ENCODE peak calls at places on chromosome 11, in six cellular contexts. C is A549, U is endothelial cell of umbilical vein, O is HepG2, P is K562, K is GM12878. J is an unnamed sample.

GRCh38 chr11:62608776-62609175 is 3.8 kb downstream of the EML3 start:
- DNase-seq in U (no peak), O (no peak), K (no peak), P (no peak), C (no peak), J (no peak)

GRCh38 chr11:28490763-28491382 is 382.7 kb downstream of the METTL15 start:
- DNase-seq in K (no peak), P (no peak), U (no peak), C (no peak), O (no peak), J (no peak)

GRCh38 chr11:74307409-74307808 is 4.0 kb downstream of the P4HA3 start:
- DNase-seq in P (no peak), C (no peak), U (peak), K (no peak), O (no peak), J (no peak)

GRCh38 chr11:105282658-105283057 is 143.1 kb upstream of the CARD18 start:
- DNase-seq in C (no peak), O (no peak), U (no peak), K (no peak), P (no peak), J (no peak)

GRCh38 chr11:28860898-28861297 is 752.7 kb downstream of the METTL15 start:
- DNase-seq in U (peak), O (no peak), P (no peak), C (peak), K (no peak), J (peak)

GRCh38 chr11:94800394-94800793 is 32.2 kb downstream of the AMOTL1 start:
- DNase-seq in P (no peak), C (no peak), O (no peak), K (no peak), U (no peak), J (no peak)

GRCh38 chr11:119832536-119832935 is 103.5 kb upstream of the NECTIN1 start:
- DNase-seq in P (no peak), U (no peak), C (no peak), O (peak), K (no peak), J (no peak)

GRCh38 chr11:103929168-103929903 is 107.1 kb upstream of the DDI1 start:
- DNase-seq in C (no peak), U (no peak), O (no peak), P (no peak), K (peak), J (no peak)

GRCh38 chr11:117523680-117524079 is 196.0 kb downstream of the CEP164 start:
- DNase-seq in K (no peak), U (no peak), O (no peak), P (no peak), C (no peak), J (no peak)

GRCh38 chr11:20249313-20249873 is 89.1 kb upstream of the DBX1 start:
- DNase-seq in P (no peak), C (no peak), O (no peak), U (no peak), K (no peak), J (no peak)

GRCh38 chr11:72528121-72528520 is 93.8 kb upstream of the CLPB start:
- DNase-seq in O (no peak), U (no peak), P (no peak), K (no peak), C (no peak), J (no peak)

GRCh38 chr11:15370774-15371173 is 256.1 kb downstream of the INSC start:
- DNase-seq in C (no peak), U (no peak), O (no peak), K (no peak), P (no peak), J (no peak)

GRCh38 chr11:47220401-47220821 is 5.6 kb downstream of the DDB2 start:
- DNase-seq in O (peak), C (no peak), K (no peak), U (peak), P (peak), J (no peak)

GRCh38 chr11:45794169-45794568 is 10.8 kb upstream of the SLC35C1 start:
- DNase-seq in K (no peak), P (no peak), U (no peak), O (no peak), C (no peak), J (no peak)

GRCh38 chr11:103609117-103610066 is 427.0 kb upstream of the DDI1 start:
- DNase-seq in C (peak), U (peak), K (no peak), P (no peak), O (no peak), J (no peak)

GRCh38 chr11:12671378-12671777 is 2.8 kb upstream of the TEAD1 start:
- DNase-seq in K (no peak), O (no peak), P (no peak), U (no peak), C (no peak), J (no peak)

GRCh38 chr11:76768091-76769047 is 14.8 kb upstream of the TSKU start:
- DNase-seq in C (no peak), U (peak), O (peak), K (no peak), P (no peak), J (peak)

GRCh38 chr11:110763249-110764011 is 51.2 kb upstream of the ARHGAP20 start:
- DNase-seq in P (no peak), K (no peak), C (no peak), O (peak), U (peak), J (no peak)

GRCh38 chr11:123429336-123429735 is 733 bp upstream of the GRAMD1B start:
- DNase-seq in O (no peak), P (no peak), C (no peak), U (no peak), K (no peak), J (no peak)

GRCh38 chr11:9344046-9344680 is 29.8 kb upstream of the TMEM41B start:
- DNase-seq in U (no peak), P (no peak), O (peak), K (no peak), C (no peak), J (peak)

GRCh38 chr11:134537296-134537695 is 125.3 kb upstream of the B3GAT1 start:
- DNase-seq in C (no peak), P (no peak), U (no peak), O (no peak), K (no peak), J (no peak)

GRCh38 chr11:69906453-69906907 is 87.3 kb upstream of the FGF3 start:
- DNase-seq in U (no peak), C (no peak), O (no peak), P (no peak), K (no peak), J (no peak)

GRCh38 chr11:37142591-37142990 is 544.6 kb upstream of the RAG2 start:
- DNase-seq in P (no peak), U (no peak), O (no peak), K (no peak), C (no peak), J (no peak)

GRCh38 chr11:556857-557256 is 3.7 kb downstream of the LMNTD2 start:
- DNase-seq in C (no peak), P (no peak), O (no peak), U (no peak), K (no peak), J (no peak)

DNA sequence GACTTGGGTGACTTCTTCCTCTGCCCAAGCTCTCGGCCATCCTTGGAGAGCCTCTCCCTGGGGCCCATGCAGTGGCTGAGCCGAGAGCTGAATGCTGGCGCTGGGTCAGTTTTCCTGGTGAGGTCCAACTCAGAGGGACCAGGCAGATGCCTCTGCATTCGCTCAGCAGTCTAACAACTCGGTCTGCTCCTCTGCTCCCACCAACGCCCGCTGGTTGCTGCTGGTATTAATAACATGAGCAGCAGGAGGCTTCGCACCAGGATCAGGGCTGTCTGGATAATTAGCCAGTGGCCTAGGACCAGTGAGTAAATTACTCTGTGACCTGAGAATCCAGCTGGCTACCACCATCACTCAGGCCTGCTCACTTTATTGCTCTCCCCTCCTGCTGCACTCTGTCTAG is 77.7 kb upstream of the FAM181B start:
- DNase-seq in O (no peak), P (no peak), U (no peak), K (no peak), C (no peak), J (no peak)
- TF ChIP-seq MYC in O (no peak), P (no peak), U (no peak), K (no peak), C (no peak), J (no peak)

GRCh38 chr11:17171342-17171741 is 36.4 kb downstream of the PIK3C2A start:
- DNase-seq in P (no peak), U (peak), K (no peak), O (no peak), C (no peak), J (no peak)

GRCh38 chr11:17173332-17173731 is 34.5 kb downstream of the PIK3C2A start:
- DNase-seq in U (no peak), P (no peak), K (no peak), O (no peak), C (no peak), J (no peak)

GRCh38 chr11:17169876-17170275 is 37.9 kb downstream of the PIK3C2A start:
- DNase-seq in P (no peak), K (no peak), O (no peak), C (no peak), U (no peak), J (no peak)

GRCh38 chr11:17171916-17172315 is 35.9 kb downstream of the PIK3C2A start:
- DNase-seq in P (no peak), O (no peak), K (no peak), C (no peak), U (no peak), J (no peak)
- TF ChIP-seq MYC in P (no peak), O (no peak), K (no peak), C (no peak), U (no peak), J (no peak)

DNA sequence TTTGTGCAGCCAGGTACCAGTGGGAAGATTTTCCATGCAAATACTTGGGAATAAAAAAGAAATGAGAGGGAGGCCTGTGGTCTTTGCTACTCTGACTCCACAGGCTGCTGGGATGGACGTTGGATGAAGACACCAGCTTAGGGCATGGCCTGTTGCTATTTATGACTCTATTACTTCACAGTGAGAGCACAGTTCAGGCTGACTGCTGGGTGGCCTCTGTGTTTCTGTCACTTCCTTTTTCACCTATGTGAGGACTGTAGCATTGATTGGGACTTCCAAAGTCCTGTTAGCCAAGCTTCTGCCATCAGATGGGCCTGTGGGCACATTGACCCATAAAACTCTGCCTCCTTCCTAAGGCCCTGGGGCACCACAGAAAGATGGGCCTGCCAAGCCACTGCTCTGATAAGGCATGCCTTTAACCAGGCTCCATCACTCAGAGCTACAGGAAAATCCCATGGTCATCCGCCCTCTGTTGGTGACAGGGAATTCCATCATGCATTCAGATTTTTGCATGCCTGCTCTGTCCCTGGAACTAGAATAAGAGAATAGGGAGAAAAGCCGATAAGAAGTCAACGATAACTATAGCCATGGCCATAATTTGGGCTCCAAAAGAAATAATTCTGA is 64.6 kb downstream of the KCNJ1 start:
- DNase-seq in P (no peak), U (peak), O (no peak), K (no peak), C (peak), J (no peak)
- TF ChIP-seq MYC in P (no peak), U (no peak), O (no peak), K (no peak), C (no peak), J (no peak)

GRCh38 chr11:126079640-126080205 is 17.1 kb upstream of the CDON start:
- DNase-seq in U (no peak), P (no peak), O (peak), K (no peak), C (no peak), J (no peak)

GRCh38 chr11:126081915-126082250 is 19.2 kb upstream of the CDON start:
- DNase-seq in P (no peak), O (no peak), K (no peak), C (no peak), U (no peak), J (no peak)

GRCh38 chr11:126083829-126084607 is 21.4 kb upstream of the CDON start:
- DNase-seq in K (no peak), U (no peak), O (no peak), P (no peak), C (no peak), J (no peak)

GRCh38 chr11:126082251-126083109 is 19.8 kb upstream of the CDON start:
- DNase-seq in O (no peak), P (no peak), C (no peak), U (no peak), K (no peak), J (no peak)

DNA sequence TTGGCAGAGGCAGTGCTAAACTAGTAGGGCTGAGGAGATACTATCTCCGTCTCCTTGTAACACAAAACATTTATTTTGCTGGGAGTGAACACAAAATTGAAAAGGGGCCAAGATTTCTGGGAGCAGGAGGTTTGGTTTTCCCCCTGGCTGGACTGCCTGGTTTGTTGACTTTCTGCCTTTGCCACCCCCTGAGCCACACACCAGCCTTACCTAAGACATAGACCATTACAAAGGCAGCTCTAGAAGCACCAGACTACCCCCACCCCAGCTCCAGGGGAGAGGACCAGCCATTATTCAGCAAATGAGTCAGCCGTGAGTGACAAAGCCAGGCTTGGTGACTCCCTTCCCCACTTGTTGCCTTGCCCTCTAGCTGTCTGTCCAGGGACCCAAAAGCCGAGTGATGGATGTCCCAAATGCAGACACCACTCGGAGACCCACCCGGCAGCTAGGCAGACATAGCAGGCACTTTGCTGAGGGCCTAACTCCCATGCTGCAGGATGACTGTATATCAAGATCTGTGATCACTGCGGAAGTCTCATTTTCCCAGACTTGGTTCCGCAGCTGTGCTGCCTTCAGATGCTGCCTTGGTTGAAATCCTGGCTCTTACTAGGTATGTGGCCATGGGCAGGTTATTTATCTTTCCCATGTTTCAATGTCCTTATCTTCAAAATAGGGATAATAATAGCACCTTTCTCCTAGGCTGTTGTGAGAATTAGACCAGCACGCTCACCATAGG is 17.7 kb upstream of the CDON start:
- DNase-seq in C (no peak), K (no peak), U (no peak), P (no peak), O (no peak), J (no peak)
- TF ChIP-seq MYC in C (no peak), K (no peak), U (no peak), P (no peak), O (no peak), J (no peak)

GRCh38 chr11:67071420-67072284 is 15.0 kb downstream of the RHOD start:
- DNase-seq in P (peak), U (peak), O (peak), K (no peak), C (peak), J (peak)
- TF ChIP-seq MYC in P (no peak), U (no peak), O (no peak), K (no peak), C (no peak), J (no peak)

DNA sequence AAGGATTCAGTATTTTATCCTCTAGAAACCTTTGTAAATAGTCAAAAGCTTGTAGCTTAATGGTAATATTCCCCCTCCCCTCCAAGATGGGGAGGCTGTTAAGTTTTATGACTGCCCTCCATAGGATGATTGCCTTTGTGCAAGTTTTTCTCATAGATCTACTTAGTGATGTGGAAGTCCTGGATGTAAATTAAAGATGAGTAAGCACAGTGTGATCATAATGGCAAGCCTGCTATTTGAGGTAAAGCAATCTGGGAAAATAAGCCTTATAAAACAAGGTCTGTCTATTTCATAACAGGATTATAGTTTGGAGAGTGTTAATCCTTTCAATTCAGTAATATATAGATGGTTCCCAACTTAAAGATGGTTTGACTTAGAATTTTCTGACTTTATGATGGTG is 216.3 kb downstream of the DDX10 start:
- DNase-seq in P (no peak), K (no peak), O (no peak), U (no peak), C (no peak), J (no peak)
- TF ChIP-seq MYC in P (no peak), K (no peak), O (no peak), U (no peak), C (no peak), J (no peak)

GRCh38 chr11:65798882-65799281 is 12.0 kb downstream of the OVOL1 start:
- DNase-seq in O (no peak), K (no peak), C (no peak), P (no peak), U (no peak), J (no peak)

GRCh38 chr11:65793625-65794400 is 7.0 kb downstream of the OVOL1 start:
- DNase-seq in C (no peak), U (no peak), K (no peak), O (no peak), P (no peak), J (no peak)

GRCh38 chr11:65797711-65798110 is 10.8 kb downstream of the OVOL1 start:
- DNase-seq in C (no peak), K (no peak), P (no peak), O (no peak), U (no peak), J (no peak)

GRCh38 chr11:65794570-65795510 is 8.0 kb downstream of the OVOL1 start:
- DNase-seq in O (peak), C (no peak), K (no peak), U (no peak), P (no peak), J (no peak)

GRCh38 chr11:65796726-65797601 is 10.1 kb downstream of the OVOL1 start:
- DNase-seq in U (no peak), K (no peak), P (no peak), C (no peak), O (no peak), J (no peak)
- TF ChIP-seq MYC in U (no peak), K (no peak), P (no peak), C (no peak), O (no peak), J (no peak)

DNA sequence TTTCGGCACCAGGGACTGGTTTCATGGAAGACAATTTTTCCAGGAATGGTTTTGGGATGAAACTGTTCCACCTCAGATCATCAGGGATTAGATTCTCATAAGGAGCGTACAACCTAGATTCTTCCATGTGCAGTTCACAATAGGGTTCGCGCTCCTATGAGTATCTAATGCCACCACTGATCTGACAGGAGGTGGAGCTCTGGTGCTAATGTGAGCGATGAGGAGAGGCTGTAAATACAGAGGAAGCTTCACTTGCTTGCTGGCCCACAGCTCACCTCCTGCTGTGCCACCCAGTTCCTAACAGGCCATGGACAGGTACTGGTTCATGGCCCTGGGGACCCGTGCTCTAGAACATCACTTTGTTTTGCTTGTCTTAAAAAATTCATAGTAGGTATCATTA is 41.8 kb upstream of the AMPD3 start:
- DNase-seq in C (peak), U (peak), O (peak), P (no peak), K (no peak), J (peak)
- TF ChIP-seq MYC in C (no peak), U (no peak), O (no peak), P (no peak), K (no peak), J (no peak)

GRCh38 chr11:93572171-93572570 is 29.0 kb upstream of the SMCO4 start:
- DNase-seq in C (no peak), O (no peak), K (no peak), U (no peak), P (no peak), J (no peak)

GRCh38 chr11:93572621-93573020 is 29.4 kb upstream of the SMCO4 start:
- DNase-seq in C (no peak), O (no peak), K (no peak), U (no peak), P (no peak), J (no peak)

GRCh38 chr11:93571612-93572011 is 28.4 kb upstream of the SMCO4 start:
- DNase-seq in P (no peak), K (no peak), O (no peak), U (no peak), C (no peak), J (no peak)

GRCh38 chr11:93569496-93569895 is 26.3 kb upstream of the SMCO4 start:
- DNase-seq in U (no peak), C (no peak), P (no peak), K (no peak), O (no peak), J (no peak)

DNA sequence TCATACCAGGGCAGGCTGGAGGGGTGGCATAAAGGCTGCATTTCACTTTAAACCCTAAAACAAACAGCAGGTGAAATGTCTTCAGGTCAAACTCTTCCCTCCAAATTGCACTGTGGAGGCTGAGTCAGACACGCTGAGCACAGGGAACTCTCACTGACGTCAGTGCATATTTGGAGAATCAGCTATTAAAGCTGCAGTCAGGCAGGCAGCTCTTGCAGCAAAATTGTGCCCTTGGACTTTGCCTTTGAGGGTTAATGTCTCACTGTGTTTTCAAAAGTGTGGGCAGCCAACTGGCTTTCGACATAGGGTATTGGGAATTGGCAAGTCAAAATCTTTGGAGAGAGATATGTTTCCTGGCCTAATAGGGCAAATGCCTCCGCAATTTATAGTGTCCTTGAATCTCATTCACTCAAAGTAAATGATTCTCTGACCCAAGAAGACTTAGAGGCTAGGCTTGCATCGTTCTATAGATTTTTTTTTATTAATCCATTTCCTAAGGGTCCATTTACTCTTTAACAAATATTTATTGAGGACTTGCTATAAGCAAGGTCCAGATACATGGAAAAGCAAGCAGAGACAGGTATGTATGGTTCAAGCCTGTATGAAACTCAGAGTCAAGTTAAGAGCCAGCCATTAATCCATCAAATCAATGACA is 27.7 kb upstream of the SMCO4 start:
- DNase-seq in O (peak), C (peak), U (no peak), K (no peak), P (no peak), J (peak)
- TF ChIP-seq MYC in O (peak), C (no peak), U (no peak), K (no peak), P (no peak), J (no peak)